ENCODE peak calls at places on chromosome 9, in five cellular contexts. O is tibial nerve, N is A549, Z is stomach, L is body of pancreas. W is an unnamed sample.

GRCh38 chr9:68819065-68819464 is 114.0 kb downstream of the PIP5K1B start:
- DNase-seq in O (no peak), N (no peak), Z (no peak), L (no peak), W (no peak)

GRCh38 chr9:125815568-125815967 is 68.4 kb downstream of the PBX3 start:
- DNase-seq in O (no peak), N (peak), Z (no peak), L (no peak), W (no peak)

GRCh38 chr9:113139225-113139829 is 11.5 kb upstream of the SLC31A2 start:
- DNase-seq in O (no peak), N (no peak), Z (no peak), L (no peak), W (no peak)

GRCh38 chr9:87898151-87898550 is 15.5 kb downstream of the SPATA31E1 start:
- DNase-seq in O (no peak), N (no peak), Z (no peak), L (no peak), W (no peak)

GRCh38 chr9:4678679-4679267 is 596 bp upstream of the CDC37L1 start:
- DNase-seq in O (no peak), N (peak), Z (no peak), L (no peak), W (no peak)

GRCh38 chr9:17589771-17590170 is 10.9 kb downstream of the SH3GL2 start:
- DNase-seq in O (no peak), N (no peak), Z (no peak), L (no peak), W (no peak)

GRCh38 chr9:26326473-26327044 is 566.0 kb downstream of the CAAP1 start:
- DNase-seq in O (peak), N (peak), Z (no peak), L (peak), W (no peak)

GRCh38 chr9:115952667-115953316 is 200.8 kb upstream of the PAPPA start:
- DNase-seq in O (no peak), N (peak), Z (no peak), L (no peak), W (no peak)

GRCh38 chr9:75889577-75889976 is 896 bp upstream of the PCSK5 start:
- DNase-seq in O (no peak), N (no peak), Z (no peak), L (no peak), W (no peak)

GRCh38 chr9:75889977-75890540 is 414 bp upstream of the PCSK5 start:
- DNase-seq in O (peak), N (peak), Z (peak), L (peak), W (no peak)

GRCh38 chr9:75891277-75892167 is 1.0 kb downstream of the PCSK5 start:
- DNase-seq in O (peak), N (peak), Z (no peak), L (peak), W (no peak)

GRCh38 chr9:75892168-75892901 is 1.9 kb downstream of the PCSK5 start:
- DNase-seq in O (peak), N (peak), Z (no peak), L (peak), W (no peak)

DNA sequence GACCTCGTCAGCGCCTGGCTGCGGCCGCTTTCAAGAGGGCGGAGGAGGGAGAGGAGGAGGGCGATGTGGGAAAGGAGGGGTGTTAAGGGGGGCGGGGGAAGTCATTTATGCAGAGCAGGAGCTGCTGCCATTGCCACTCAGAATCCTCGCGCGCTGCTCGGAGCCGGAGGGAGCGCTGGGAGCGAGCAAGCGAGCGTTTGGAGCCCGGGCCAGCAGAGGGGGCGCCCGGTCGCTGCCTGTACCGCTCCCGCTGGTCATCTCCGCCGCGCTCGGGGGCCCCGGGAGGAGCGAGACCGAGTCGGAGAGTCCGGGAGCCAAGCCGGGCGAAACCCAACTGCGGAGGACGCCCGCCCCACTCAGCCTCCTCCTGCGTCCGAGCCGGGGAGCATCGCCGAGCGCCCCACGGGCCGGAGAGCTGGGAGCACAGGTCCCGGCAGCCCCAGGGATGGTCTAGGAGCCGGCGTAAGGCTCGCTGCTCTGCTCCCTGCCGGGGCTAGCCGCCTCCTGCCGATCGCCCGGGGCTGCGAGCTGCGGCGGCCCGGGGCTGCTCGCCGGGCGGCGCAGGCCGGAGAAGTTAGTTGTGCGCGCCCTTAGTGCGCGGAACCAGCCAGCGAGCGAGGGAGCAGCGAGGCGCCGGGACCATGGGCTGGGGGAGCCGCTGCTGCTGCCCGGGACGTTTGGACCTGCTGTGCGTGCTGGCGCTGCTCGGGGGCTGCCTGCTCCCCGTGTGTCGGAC is at the start of gene PCSK5:
- DNase-seq in O (peak), N (peak), Z (peak), L (peak), W (peak)
- TF ChIP-seq POLR2A in O (peak), N (peak), Z (peak), L (peak), W (no peak)

GRCh38 chr9:562330-562729 is 279.2 kb upstream of the DMRT1 start:
- DNase-seq in O (no peak), N (no peak), Z (no peak), L (no peak), W (no peak)
- H3K27ac ChIP-seq in O (no peak), N (peak), Z (no peak), L (no peak), W (no peak)

DNA sequence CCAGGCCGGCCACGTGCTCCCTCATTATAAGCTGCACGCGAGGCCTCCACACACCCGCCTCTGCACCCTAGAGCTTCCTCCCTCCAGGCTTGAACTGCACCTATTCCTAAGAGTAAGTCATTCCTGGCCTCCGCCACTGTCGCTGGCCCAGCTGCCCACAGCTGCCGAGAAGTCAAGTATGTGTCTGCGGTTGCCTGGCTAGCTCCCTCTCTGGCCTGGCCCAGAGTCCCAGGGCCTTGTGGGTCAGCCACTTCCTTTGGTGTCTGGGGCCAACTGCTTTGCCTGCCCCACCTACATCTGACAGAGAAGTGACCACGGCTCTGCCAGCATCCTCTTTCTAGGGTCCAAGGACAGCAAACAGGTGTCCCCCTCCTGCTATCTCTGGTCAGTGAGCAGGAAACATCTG is 18.3 kb downstream of the ABO start:
- DNase-seq in O (no peak), N (no peak), Z (no peak), L (no peak), W (no peak)
- TF ChIP-seq CTCF in O (no peak), N (no peak), Z (no peak), L (no peak), W (no peak)

DNA sequence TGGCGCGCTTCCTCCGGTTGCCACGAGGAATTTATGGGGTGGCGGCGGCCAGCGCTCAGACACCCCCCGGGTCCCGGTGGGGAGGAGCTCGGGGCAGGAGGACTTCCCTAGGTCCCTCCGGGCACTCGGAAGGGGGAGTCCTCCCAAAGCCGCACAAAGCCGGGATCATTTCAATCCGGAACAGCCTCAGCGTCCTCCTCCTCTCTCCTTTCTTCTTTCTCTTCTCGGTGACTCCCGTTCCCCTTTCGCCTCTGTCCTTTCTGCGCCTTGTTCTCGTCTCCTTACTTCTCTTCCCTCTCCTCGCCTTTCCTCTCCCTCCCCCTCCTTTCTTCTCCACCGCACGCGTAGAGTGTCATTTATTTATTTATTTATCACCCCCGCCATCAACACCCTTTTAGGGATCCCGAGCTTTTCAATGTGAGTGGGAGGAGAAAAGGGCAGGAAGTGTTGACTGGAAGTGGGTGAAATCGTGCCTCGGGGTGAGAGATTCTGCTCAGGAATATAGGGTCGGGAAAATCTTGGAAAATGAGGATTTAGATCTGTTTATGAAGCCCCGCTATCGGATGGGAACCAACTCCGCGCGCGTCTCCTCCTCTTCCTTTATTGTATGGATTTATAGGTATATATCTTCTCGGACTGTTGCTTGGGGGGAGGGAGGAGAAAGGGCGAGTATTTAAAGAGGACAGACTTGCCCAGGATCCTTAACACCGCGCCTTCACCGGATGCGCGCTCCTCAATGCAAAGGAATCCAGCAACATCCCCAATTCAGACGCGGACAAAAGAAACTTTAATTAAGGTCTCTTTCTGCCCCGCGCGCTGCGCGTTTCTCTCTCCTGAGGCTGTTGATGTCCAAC is 2.0 kb upstream of the ZNF462 start:
- DNase-seq in O (peak), N (peak), Z (no peak), L (peak), W (no peak)
- TF ChIP-seq POLR2A in O (no peak), N (peak), Z (no peak), L (no peak), W (no peak)

GRCh38 chr9:128001411-128002298 is 20.9 kb upstream of the EEIG1 start:
- DNase-seq in O (no peak), N (peak), Z (peak), L (no peak), W (no peak)
- H3K27ac ChIP-seq in O (no peak), N (peak), Z (peak), L (no peak), W (peak)

GRCh38 chr9:136943291-136944093 is 1.0 kb downstream of the FBXW5 start:
- DNase-seq in O (no peak), N (no peak), Z (peak), L (peak), W (no peak)
- TF ChIP-seq CTCF in O (no peak), N (no peak), Z (no peak), L (no peak), W (no peak)

GRCh38 chr9:128098017-128098935 is 29.3 kb downstream of the PTGES2 start:
- DNase-seq in O (peak), N (peak), Z (peak), L (peak), W (peak)
- TF ChIP-seq POLR2A in O (peak), N (peak), Z (peak), L (peak), W (peak)

DNA sequence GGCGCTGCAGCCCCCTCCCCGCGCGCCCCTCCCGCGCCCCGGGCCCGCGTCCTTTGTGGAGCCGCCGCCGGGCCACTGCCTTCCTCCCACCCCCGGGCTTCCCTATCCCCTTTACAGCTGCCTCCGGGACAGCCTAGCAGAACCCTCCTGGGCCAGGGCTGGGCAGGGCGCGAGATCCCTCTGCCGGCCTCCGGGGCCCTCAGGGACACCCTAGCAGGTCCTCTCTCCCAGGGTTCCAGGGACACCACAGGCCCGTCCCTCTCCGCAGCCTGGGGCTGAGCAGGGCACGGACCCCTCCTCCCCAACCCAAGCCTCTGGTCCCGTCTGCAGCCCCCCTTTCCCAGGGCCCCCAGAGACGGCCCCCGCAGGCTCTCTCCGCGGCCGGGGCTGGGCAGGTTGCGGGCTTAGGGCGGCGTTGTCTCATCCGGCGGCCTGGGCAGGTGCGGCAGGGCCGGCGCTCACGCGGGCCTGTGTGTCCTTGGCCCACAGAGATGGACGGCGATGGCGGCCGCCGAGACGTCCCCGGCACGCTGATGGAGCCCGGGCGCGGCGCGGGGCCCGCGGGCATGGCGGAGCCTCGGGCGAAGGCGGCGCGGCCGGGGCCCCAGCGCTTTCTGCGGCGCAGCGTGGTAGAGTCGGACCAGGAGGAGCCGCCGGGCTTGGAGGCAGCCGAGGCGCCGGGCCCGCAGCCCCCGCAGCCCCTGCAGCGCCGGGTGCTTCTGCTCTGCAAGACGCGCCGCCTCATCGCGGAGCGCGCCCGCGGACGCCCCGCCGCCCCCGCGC is 691 bp downstream of the WNK2 start:
- DNase-seq in O (no peak), N (no peak), Z (no peak), L (peak), W (no peak)
- H3K27ac ChIP-seq in O (no peak), N (peak), Z (peak), L (peak), W (peak)

DNA sequence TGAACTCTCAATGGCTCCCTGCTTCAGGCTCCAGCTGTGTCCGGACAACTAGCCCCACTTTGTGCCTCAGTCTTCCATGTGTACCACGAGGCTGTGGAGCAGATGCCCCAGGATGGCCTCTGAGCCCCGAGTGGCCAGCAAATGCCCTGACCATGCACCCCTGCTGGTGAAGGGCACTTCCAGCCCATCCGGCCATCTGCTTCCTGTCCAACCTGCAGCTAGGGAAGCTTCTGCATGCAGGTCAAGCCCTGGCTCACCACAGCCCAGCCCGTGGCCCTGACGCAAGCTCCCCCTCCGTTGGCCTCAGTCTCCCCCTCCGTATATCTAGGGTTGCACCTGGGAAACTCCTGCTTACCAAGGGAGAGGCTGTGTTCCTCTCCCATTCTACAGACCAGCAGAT is 4.8 kb downstream of the NINJ1 start:
- DNase-seq in O (no peak), N (no peak), Z (no peak), L (peak), W (no peak)
- TF ChIP-seq CTCF in O (no peak), N (no peak), Z (no peak), L (no peak), W (no peak)